ENCODE peak calls at places on chromosomes 7 and 10, in eight cellular contexts. X is Peyer's patch, A is AG04449, Q is right atrium auricular region, D is prostate gland, T is small intestine, Z is GM23338, Y is OCI-LY7. R is an unnamed sample.

GRCh38 chr10:76282122-76283030 is 851.0 kb downstream of the LRMDA start:
- DNase-seq in Z (no peak), X (no peak), Q (no peak), T (peak; percentile 71), Y (no peak), A (no peak), D (no peak), R (no peak)

GRCh38 chr7:100367676-100368613 is 5.3 kb upstream of the PILRA start:
- DNase-seq in X (peak; percentile 89), T (no peak), Y (peak; percentile 57), Q (no peak), A (no peak), D (no peak), Z (no peak), R (no peak)

GRCh38 chr7:42566981-42567510 is 330.0 kb upstream of the GLI3 start:
- DNase-seq in Q (no peak), T (no peak), A (no peak), Z (no peak), D (no peak), X (no peak), Y (no peak), R (no peak)

GRCh38 chr10:43210556-43210955 is 56.3 kb downstream of the RASGEF1A start:
- DNase-seq in A (no peak), Z (no peak), Q (no peak), Y (no peak), T (no peak), D (no peak), X (no peak), R (no peak)

GRCh38 chr7:89661876-89662275 is 492.4 kb upstream of the STEAP1 start:
- DNase-seq in Y (no peak), D (no peak), Z (no peak), T (no peak), Q (no peak), X (no peak), A (no peak), R (no peak)

GRCh38 chr10:24483701-24484100 is 240.0 kb downstream of the ARHGAP21 start:
- DNase-seq in Q (no peak), Z (peak; percentile 46), D (peak; percentile 88), Y (no peak), A (no peak), X (peak; percentile 85), T (peak; percentile 96), R (no peak)

GRCh38 chr7:144869072-144869471 is 33.2 kb upstream of the TPK1 start:
- DNase-seq in T (no peak), D (no peak), Y (no peak), X (no peak), Q (no peak), Z (peak; percentile 7), A (no peak), R (no peak)

GRCh38 chr10:73019100-73019499 is 64.5 kb upstream of the PLA2G12B start:
- DNase-seq in D (no peak), Z (no peak), A (no peak), Q (no peak), X (no peak), T (no peak), Y (no peak), R (no peak)

GRCh38 chr7:111855842-111856227 is 293.5 kb upstream of the IMMP2L start:
- DNase-seq in A (no peak), Z (peak; percentile 35), X (no peak), Q (no peak), T (no peak), D (peak; percentile 43), Y (no peak), R (no peak)

GRCh38 chr10:108836362-108836761 is 1086.9 kb downstream of the XPNPEP1 start:
- DNase-seq in D (no peak), Z (no peak), X (no peak), Y (no peak), Q (no peak), T (no peak), A (no peak), R (no peak)

GRCh38 chr10:114258274-114258840 is 19.3 kb downstream of the VWA2 start:
- DNase-seq in A (no peak), Q (no peak), X (no peak), D (no peak), Z (no peak), Y (no peak), T (no peak), R (no peak)

GRCh38 chr7:151436446-151437162 is 3.3 kb downstream of the CRYGN start:
- DNase-seq in Q (no peak), A (no peak), D (no peak), X (no peak), Y (no peak), Z (no peak), T (no peak), R (no peak)

GRCh38 chr7:77455334-77455733 is 39.2 kb upstream of the GSAP start:
- DNase-seq in Z (no peak), Q (peak; percentile 60), T (no peak), Y (no peak), A (peak; percentile 46), X (no peak), D (no peak), R (no peak)

GRCh38 chr7:151351027-151351426 is 9.4 kb downstream of the NUB1 start:
- DNase-seq in X (peak; percentile 63), A (no peak), D (no peak), Y (peak; percentile 69), Z (peak; percentile 64), T (no peak), Q (peak; percentile 7), R (no peak)

GRCh38 chr10:100829103-100829870 is 83.5 kb upstream of the SLF2 start:
- DNase-seq in X (no peak), Y (peak; percentile 8), T (no peak), Q (no peak), Z (peak; percentile 67), D (no peak), A (no peak), R (peak; percentile 8)
- H3K4me3 ChIP-seq in X (peak overlapping the region; percentile 54), Y (peak overlapping the region; percentile 50), T (no peak overlapping the region), Q (peak overlapping the region; percentile 45), Z (peak overlapping the region; percentile 52), D (peak overlapping the region; percentile 2), A (peak overlapping the region; percentile 26), R (no peak overlapping the region)

GRCh38 chr7:47255441-47255840 is 326.5 kb downstream of the TNS3 start:
- DNase-seq in X (no peak), Y (no peak), D (no peak), A (no peak), T (no peak), Q (no peak), Z (no peak), R (no peak)

GRCh38 chr7:47254081-47255006 is 327.6 kb downstream of the TNS3 start:
- DNase-seq in D (peak; percentile 67), A (no peak), Q (peak; percentile 82), Z (peak; percentile 90), Y (peak; percentile 79), T (peak; percentile 68), X (peak; percentile 89), R (peak; percentile 20)

GRCh38 chr7:47252706-47253105 is 329.2 kb downstream of the TNS3 start:
- DNase-seq in T (no peak), D (no peak), Z (no peak), A (no peak), Q (no peak), X (no peak), Y (no peak), R (no peak)

GRCh38 chr7:47255007-47255406 is 326.9 kb downstream of the TNS3 start:
- DNase-seq in T (no peak), Z (no peak), A (no peak), Q (no peak), Y (no peak), D (no peak), X (peak; percentile 41), R (no peak)

GRCh38 chr7:47253650-47254080 is 328.2 kb downstream of the TNS3 start:
- DNase-seq in T (peak; percentile 57), Y (no peak), Q (peak; percentile 73), Z (no peak), D (no peak), X (peak; percentile 60), A (no peak), R (no peak)
- H3K4me3 ChIP-seq in T (peak overlapping the region; percentile 44), Y (peak overlapping the region; percentile 50), Q (peak overlapping the region; percentile 64), Z (peak overlapping the region; percentile 71), D (peak overlapping the region; percentile 43), X (peak overlapping the region; percentile 60), A (peak overlapping the region; percentile 66), R (no peak overlapping the region)

GRCh38 chr7:17307969-17308648 is 9.7 kb downstream of the AHR start:
- DNase-seq in A (no peak), T (no peak), Z (peak; percentile 29), X (no peak), Y (no peak), Q (no peak), D (no peak), R (no peak)

GRCh38 chr7:17307558-17307957 is 9.1 kb downstream of the AHR start:
- DNase-seq in Y (no peak), D (no peak), A (no peak), Z (no peak), Q (no peak), X (no peak), T (no peak), R (no peak)

GRCh38 chr7:17307033-17307432 is 8.6 kb downstream of the AHR start:
- DNase-seq in T (no peak), Q (no peak), Y (no peak), X (no peak), D (peak; percentile 17), A (no peak), Z (no peak), R (no peak)

GRCh38 chr7:17304926-17305325 is 6.5 kb downstream of the AHR start:
- DNase-seq in X (no peak), Y (no peak), Q (no peak), Z (no peak), A (peak; percentile 37), T (peak; percentile 49), D (peak; percentile 52), R (peak; percentile 44)

GRCh38 chr7:17305387-17306171 is 7.1 kb downstream of the AHR start:
- DNase-seq in Q (no peak), T (no peak), Y (no peak), A (no peak), X (no peak), D (no peak), Z (no peak), R (no peak)
- H3K4me3 ChIP-seq in Q (no peak overlapping the region), T (no peak overlapping the region), Y (no peak overlapping the region), A (no peak overlapping the region), X (peak overlapping the region; percentile 2), D (no peak overlapping the region), Z (no peak overlapping the region), R (no peak overlapping the region)

GRCh38 chr7:45035909-45036308 is 35.9 kb downstream of the CCM2 start:
- DNase-seq in A (no peak), Y (no peak), Q (no peak), T (peak; percentile 10), D (peak; percentile 14), Z (no peak), X (no peak), R (no peak)

GRCh38 chr7:45035371-45035770 is 35.4 kb downstream of the CCM2 start:
- DNase-seq in D (no peak), Z (no peak), A (no peak), T (no peak), Y (no peak), Q (no peak), X (no peak), R (no peak)

GRCh38 chr7:45033261-45033930 is 33.4 kb downstream of the CCM2 start:
- DNase-seq in Q (no peak), A (no peak), D (no peak), X (no peak), T (no peak), Y (no peak), Z (no peak), R (peak; percentile 31)

GRCh38 chr7:45032421-45032820 is 32.4 kb downstream of the CCM2 start:
- DNase-seq in Z (no peak), Q (no peak), X (no peak), T (no peak), A (no peak), D (no peak), Y (no peak), R (no peak)

GRCh38 chr7:45033931-45034290 is 33.9 kb downstream of the CCM2 start:
- DNase-seq in A (no peak), T (no peak), Y (no peak), Z (no peak), Q (no peak), X (no peak), D (peak; percentile 80), R (no peak)
- H3K4me3 ChIP-seq in A (no peak overlapping the region), T (no peak overlapping the region), Y (no peak overlapping the region), Z (no peak overlapping the region), Q (no peak overlapping the region), X (no peak overlapping the region), D (no peak overlapping the region), R (peak overlapping the region; percentile 27)